ENCODE peak calls at places on chromosomes 7 and 10, in seven cellular contexts. R is GDM1, V is AG04449, D is GM19239, G is mesothelial cell of epicardium, P is HTR-8/SVneo, S is dorsolateral prefrontal cortex. C is an unnamed sample.
A peak's percentile ranks its signal among the peaks of the same experiment; 100 is the strongest.

GRCh38 chr10:4057725-4058513 is 272.9 kb upstream of the KLF6 start:
- DNase-seq in R (no peak), V (no peak), D (no peak), G (no peak), P (no peak), S (no peak), C (no peak)

GRCh38 chr10:122034149-122034756 is 45.3 kb downstream of the TACC2 start:
- DNase-seq in R (no peak), V (no peak), D (no peak), G (no peak), P (peak; percentile 10), S (no peak), C (no peak)

GRCh38 chr7:129465080-129465479 is 30.8 kb downstream of the STRIP2 start:
- DNase-seq in R (no peak), V (no peak), D (no peak), G (no peak), P (no peak), S (no peak), C (no peak)

GRCh38 chr7:98399903-98400537 is 870 bp downstream of the BAIAP2L1 start:
- DNase-seq in R (no peak), V (peak; percentile 16), D (no peak), G (no peak), P (peak; percentile 33), S (no peak), C (no peak)

GRCh38 chr7:35313575-35313974 is 59.7 kb upstream of the TBX20 start:
- DNase-seq in R (no peak), V (no peak), D (no peak), G (no peak), P (no peak), S (no peak), C (no peak)

GRCh38 chr7:43570688-43571365 is 12.1 kb upstream of the STK17A start:
- DNase-seq in R (no peak), V (no peak), D (no peak), G (no peak), P (no peak), S (no peak), C (no peak)

GRCh38 chr7:107777702-107778101 is 25.3 kb downstream of the SLC26A3 start:
- DNase-seq in R (no peak), V (no peak), D (no peak), G (no peak), P (no peak), S (no peak), C (no peak)

GRCh38 chr7:68407460-68407859 is 1190.8 kb upstream of the AUTS2 start:
- DNase-seq in R (no peak), V (no peak), D (no peak), G (no peak), P (no peak), S (no peak), C (no peak)

GRCh38 chr7:99551329-99551728 is 585 bp downstream of the FAM200A start:
- DNase-seq in R (no peak), V (no peak), D (no peak), G (no peak), P (no peak), S (no peak), C (no peak)

GRCh38 chr10:4051408-4052151 is 266.6 kb upstream of the KLF6 start:
- DNase-seq in R (no peak), V (no peak), D (no peak), G (no peak), P (no peak), S (no peak), C (no peak)

GRCh38 chr10:124194199-124194824 is 100.9 kb upstream of the CHST15 start:
- DNase-seq in R (no peak), V (no peak), D (no peak), G (no peak), P (no peak), S (no peak), C (no peak)

GRCh38 chr7:154874409-154875113 is 128.4 kb downstream of the PAXIP1 start:
- DNase-seq in R (no peak), V (no peak), D (no peak), G (no peak), P (no peak), S (no peak), C (no peak)

GRCh38 chr10:99329238-99329890 is at the start of gene CNNM1:
- DNase-seq in R (no peak), V (no peak), D (no peak), G (peak; percentile 25), P (peak; percentile 23), S (peak; percentile 72), C (peak; percentile 12)

GRCh38 chr7:129671276-129671675 is 59.8 kb downstream of the NRF1 start:
- DNase-seq in R (no peak), V (no peak), D (no peak), G (no peak), P (no peak), S (no peak), C (no peak)

GRCh38 chr10:7792541-7792940 is 4.6 kb downstream of the ATP5F1C start:
- DNase-seq in R (no peak), V (no peak), D (no peak), G (no peak), P (no peak), S (no peak), C (no peak)

GRCh38 chr10:131249238-131249956 is 62.1 kb downstream of the TCERG1L start:
- DNase-seq in R (no peak), V (no peak), D (no peak), G (no peak), P (no peak), S (no peak), C (no peak)

GRCh38 chr7:128113839-128114238 is 82.6 kb upstream of the LRRC4 start:
- DNase-seq in R (no peak), V (no peak), D (no peak), G (no peak), P (no peak), S (no peak), C (no peak)

GRCh38 chr7:108335264-108335918 is 120.8 kb downstream of the NRCAM start:
- DNase-seq in R (no peak), V (no peak), D (no peak), G (peak; percentile 67), P (no peak), S (no peak), C (no peak)

GRCh38 chr10:14459670-14460069 is 128.9 kb upstream of the FRMD4A start:
- DNase-seq in R (no peak), V (no peak), D (no peak), G (no peak), P (no peak), S (no peak), C (no peak)

GRCh38 chr7:1418505-1419309 is 40.6 kb downstream of the MICALL2 start:
- DNase-seq in R (peak; percentile 4), V (no peak), D (no peak), G (no peak), P (no peak), S (no peak), C (no peak)

GRCh38 chr7:27300401-27300800 is 57.8 kb downstream of the EVX1 start:
- DNase-seq in R (peak; percentile 40), V (no peak), D (no peak), G (no peak), P (no peak), S (no peak), C (peak; percentile 25)

GRCh38 chr7:56157238-56157790 is 41.1 kb upstream of the NUPR2 start:
- DNase-seq in R (no peak), V (no peak), D (no peak), G (no peak), P (no peak), S (no peak), C (no peak)

GRCh38 chr7:85186521-85187241 is at the start of gene SEMA3D:
- DNase-seq in R (peak; percentile 82), V (no peak), D (peak; percentile 30), G (peak; percentile 76), P (peak; percentile 32), S (peak; percentile 88), C (peak; percentile 78)

GRCh38 chr10:122498521-122498920 is 37.2 kb downstream of the HTRA1 start:
- DNase-seq in R (no peak), V (no peak), D (no peak), G (no peak), P (no peak), S (no peak), C (no peak)

GRCh38 chr7:154770962-154771361 is 232.0 kb downstream of the PAXIP1 start:
- DNase-seq in R (no peak), V (no peak), D (no peak), G (no peak), P (no peak), S (no peak), C (no peak)

GRCh38 chr10:8042864-8043568 is 11.5 kb upstream of the GATA3 start:
- DNase-seq in R (no peak), V (no peak), D (no peak), G (no peak), P (no peak), S (no peak), C (no peak)

GRCh38 chr10:23525406-23525805 is 86.5 kb downstream of the OTUD1 start:
- DNase-seq in R (no peak), V (no peak), D (no peak), G (no peak), P (peak; percentile 33), S (no peak), C (no peak)

GRCh38 chr10:58568428-58568935 is 55.8 kb downstream of the BICC1 start:
- DNase-seq in R (no peak), V (no peak), D (no peak), G (no peak), P (no peak), S (no peak), C (no peak)

GRCh38 chr10:91901784-91902677 is 7.3 kb downstream of the FGFBP3 start:
- DNase-seq in R (peak; percentile 35), V (peak; percentile 68), D (no peak), G (no peak), P (peak; percentile 69), S (no peak), C (peak; percentile 98)

GRCh38 chr10:113006656-113007342 is 56.8 kb downstream of the TCF7L2 start:
- DNase-seq in R (no peak), V (no peak), D (no peak), G (no peak), P (no peak), S (no peak), C (no peak)

GRCh38 chr10:15461353-15462108 is 90.4 kb upstream of the FAM171A1 start:
- DNase-seq in R (no peak), V (no peak), D (no peak), G (no peak), P (peak; percentile 18), S (no peak), C (no peak)

GRCh38 chr10:81820418-81820817 is 54.6 kb upstream of the NRG3 start:
- DNase-seq in R (no peak), V (no peak), D (no peak), G (no peak), P (no peak), S (no peak), C (no peak)

GRCh38 chr7:138773176-138773575 is 24.6 kb upstream of the TMEM213 start:
- DNase-seq in R (no peak), V (no peak), D (no peak), G (no peak), P (no peak), S (no peak), C (no peak)

GRCh38 chr10:101367569-101368453 is 13.8 kb downstream of the BTRC start:
- DNase-seq in R (no peak), V (no peak), D (no peak), G (no peak), P (peak; percentile 53), S (no peak), C (no peak)

GRCh38 chr10:28263136-28263857 is 39.6 kb downstream of the MPP7 start:
- DNase-seq in R (no peak), V (no peak), D (no peak), G (no peak), P (no peak), S (no peak), C (no peak)

GRCh38 chr10:34102237-34102673 is 712.8 kb downstream of the PARD3 start:
- DNase-seq in R (no peak), V (no peak), D (no peak), G (no peak), P (no peak), S (no peak), C (no peak)

GRCh38 chr7:94907420-94908203 is at the start of gene PPP1R9A:
- DNase-seq in R (no peak), V (no peak), D (no peak), G (peak; percentile 46), P (peak; percentile 7), S (peak; percentile 78), C (no peak)

C was measured in Kasumi-1.